ENCODE peak calls at places on chromosomes 11 and 22, in nine cellular contexts. L is OCI-LY7; Y is hippocampal formation; J is esophagus squamous epithelium; U is naive thymus-derived CD8-positive, alpha-beta T cell; K is left colon; F is CD8-positive, alpha-beta T cell; H is SJSA1; V is brain microvascular endothelial cell. I is an unnamed sample.
A peak's percentile ranks its signal among the peaks of the same experiment; 100 is the strongest.

GRCh38 chr11:131146817-131147490 is 223.5 kb upstream of the NTM start:
- DNase-seq in F (no peak), J (no peak), K (no peak), L (no peak), H (no peak), Y (no peak), V (no peak), U (no peak), I (no peak)

GRCh38 chr22:44351685-44352377 is 39.1 kb upstream of the SHISAL1 start:
- DNase-seq in F (no peak), U (no peak), L (no peak), Y (peak; percentile 5), H (peak; percentile 84), V (peak; percentile 88), J (no peak), K (no peak), I (peak; percentile 72)

GRCh38 chr11:126647735-126648134 is 292.2 kb downstream of the ST3GAL4 start:
- DNase-seq in H (peak; percentile 78), U (no peak), Y (no peak), F (no peak), J (no peak), V (peak; percentile 74), L (no peak), K (no peak), I (no peak)

GRCh38 chr11:96134622-96135021 is 208.4 kb downstream of the MAML2 start:
- DNase-seq in U (no peak), K (no peak), H (no peak), V (no peak), F (no peak), J (no peak), Y (no peak), L (no peak), I (peak; percentile 52)

GRCh38 chr22:30940655-30941362 is 27.8 kb downstream of the MORC2 start:
- DNase-seq in V (no peak), F (peak; percentile 35), H (no peak), L (no peak), K (no peak), U (peak; percentile 56), J (no peak), Y (no peak), I (no peak)

GRCh38 chr11:115848614-115849013 is 344.4 kb upstream of the CADM1 start:
- DNase-seq in U (no peak), V (no peak), J (no peak), F (no peak), L (no peak), K (no peak), H (no peak), Y (no peak), I (no peak)

GRCh38 chr11:118909619-118910308 is 16.0 kb downstream of the BCL9L start:
- DNase-seq in H (no peak), L (no peak), V (no peak), Y (no peak), K (no peak), J (no peak), F (no peak), U (peak; percentile 26), I (no peak)

GRCh38 chr11:34446389-34446788 is 7.7 kb downstream of the CAT start:
- DNase-seq in U (no peak), F (no peak), Y (no peak), H (no peak), K (no peak), V (no peak), J (no peak), L (no peak), I (no peak)

GRCh38 chr11:280762-281485 is 2.7 kb downstream of the NLRP6 start:
- DNase-seq in K (peak; percentile 60), H (no peak), L (no peak), U (no peak), J (no peak), Y (no peak), F (no peak), V (no peak), I (peak; percentile 48)

GRCh38 chr11:33779849-33780528 is 5.7 kb upstream of the FBXO3 start:
- DNase-seq in U (no peak), V (peak; percentile 88), K (no peak), J (no peak), F (no peak), H (peak; percentile 52), L (no peak), Y (no peak), I (peak; percentile 41)

GRCh38 chr22:44550666-44551491 is 52.8 kb upstream of the RTL6 start:
- DNase-seq in F (no peak), V (peak; percentile 82), K (peak; percentile 48), H (peak; percentile 83), L (no peak), U (no peak), J (no peak), Y (no peak), I (peak; percentile 57)

GRCh38 chr11:96152623-96153022 is 190.4 kb downstream of the MAML2 start:
- DNase-seq in U (no peak), Y (peak; percentile 75), F (no peak), V (no peak), K (no peak), H (no peak), J (no peak), L (no peak), I (no peak)

GRCh38 chr11:63641727-63642126 is 27.5 kb upstream of the PLAAT3 start:
- DNase-seq in L (no peak), H (no peak), K (no peak), V (no peak), U (no peak), F (no peak), Y (no peak), J (no peak), I (no peak)

GRCh38 chr11:72719144-72719543 is 33.1 kb downstream of the ARAP1 start:
- DNase-seq in H (no peak), F (no peak), J (no peak), K (no peak), U (no peak), V (no peak), Y (no peak), L (no peak), I (no peak)

GRCh38 chr11:126344291-126344970 is 11.1 kb upstream of the ST3GAL4 start:
- DNase-seq in Y (no peak), L (no peak), F (no peak), J (no peak), V (no peak), K (no peak), H (no peak), U (no peak), I (no peak)

GRCh38 chr11:80084614-80085013 is 643.8 kb upstream of the TENM4 start:
- DNase-seq in U (no peak), V (no peak), K (no peak), F (no peak), L (no peak), H (no peak), Y (no peak), J (no peak), I (peak; percentile 20)